ENCODE peak calls at places on chromosome 2, in four cellular contexts. Q is HepG2, N is lower lobe of right lung, I is PC-9. T is an unnamed sample. For H3K9me3, the result is how much of the 10 kb centered on the place peaks cover.

GRCh38 chr2:109459485-109459884 is 154.3 kb downstream of the SEPTIN10 start:
- DNase-seq in I (no peak), N (no peak), Q (no peak), T (no peak)

GRCh38 chr2:156445311-156446218 is 9.4 kb downstream of the GPD2 start:
- DNase-seq in Q (no peak), N (no peak), I (no peak), T (no peak)

GRCh38 chr2:6080837-6081541 is 388.8 kb downstream of the SOX11 start:
- DNase-seq in I (no peak), Q (no peak), N (no peak), T (peak)

GRCh38 chr2:234240917-234241316 is 190.4 kb downstream of the SPP2 start:
- DNase-seq in I (peak), N (no peak), Q (no peak), T (no peak)

GRCh38 chr2:197875736-197876135 is 71.3 kb downstream of the PLCL1 start:
- DNase-seq in I (no peak), N (no peak), Q (no peak), T (no peak)

GRCh38 chr2:12340164-12340563 is 376.6 kb upstream of the TRIB2 start:
- DNase-seq in N (no peak), Q (no peak), I (no peak), T (no peak)

GRCh38 chr2:151078889-151079288 is 182.8 kb downstream of the RBM43 start:
- DNase-seq in N (no peak), Q (no peak), I (no peak), T (no peak)

GRCh38 chr2:2270808-2271415 is 60.2 kb downstream of the MYT1L start:
- DNase-seq in N (no peak), I (no peak), Q (no peak), T (no peak)

GRCh38 chr2:95392320-95392719 is 10.2 kb upstream of the FAHD2A start:
- DNase-seq in N (no peak), I (no peak), Q (no peak), T (no peak)

GRCh38 chr2:169845016-169845415 is 17.8 kb downstream of the UBR3 start:
- DNase-seq in Q (no peak), N (no peak), I (no peak), T (no peak)

GRCh38 chr2:216285641-216286156 is 86.6 kb downstream of the MARCHF4 start:
- DNase-seq in Q (no peak), N (no peak), I (no peak), T (no peak)

GRCh38 chr2:23788100-23788499 is 138.8 kb downstream of the ATAD2B start:
- DNase-seq in I (no peak), N (no peak), Q (no peak), T (no peak)

GRCh38 chr2:67268806-67269205 is 128.3 kb upstream of the ETAA1 start:
- DNase-seq in Q (no peak), I (no peak), N (no peak), T (no peak)

GRCh38 chr2:239184968-239185903 is 215.6 kb downstream of the HDAC4 start:
- DNase-seq in N (no peak), Q (no peak), I (no peak), T (no peak)

GRCh38 chr2:120108049-120108448 is 95.2 kb downstream of the EPB41L5 start:
- DNase-seq in N (no peak), Q (no peak), I (peak), T (peak)

DNA sequence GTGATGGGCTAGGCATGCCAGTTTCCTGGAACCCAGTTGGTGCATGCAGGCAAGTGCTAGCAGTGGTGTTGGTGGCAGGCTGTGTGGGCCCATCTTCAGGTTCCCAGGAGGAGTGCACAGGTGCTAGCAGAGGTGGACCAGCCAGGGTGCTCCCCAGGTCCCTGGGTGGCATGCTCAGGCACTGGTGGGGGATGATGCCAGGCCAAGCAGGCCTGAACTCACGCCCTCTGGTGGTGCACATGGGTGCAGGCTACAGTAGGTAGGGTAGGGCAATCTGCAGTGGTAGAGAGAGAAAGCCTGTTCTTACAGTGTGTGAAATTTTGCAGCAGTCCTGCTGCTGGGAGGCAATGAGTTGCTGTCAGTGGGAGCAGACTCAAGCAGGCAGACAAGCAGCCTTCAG is 1651.8 kb downstream of the DPP10 start:
- DNase-seq in N (no peak), I (no peak), Q (no peak), T (no peak)
- TF ChIP-seq CTCF in N (no peak), I (no peak), Q (no peak), T (no peak)

GRCh38 chr2:223203971-223204370 is 152.0 kb downstream of the KCNE4 start:
- DNase-seq in Q (no peak), N (no peak), I (no peak), T (no peak)
- H3K9me3 ChIP-seq in Q (under half), N (under half), I (under half), T (under half)

GRCh38 chr2:9261231-9261883 is 54.7 kb downstream of the ASAP2 start:
- DNase-seq in I (no peak), Q (no peak), N (no peak), T (peak)

GRCh38 chr2:9260411-9261037 is 53.9 kb downstream of the ASAP2 start:
- DNase-seq in N (no peak), Q (no peak), I (no peak), T (no peak)

GRCh38 chr2:9258501-9258900 is 51.9 kb downstream of the ASAP2 start:
- DNase-seq in I (no peak), N (no peak), Q (no peak), T (no peak)

GRCh38 chr2:9256570-9257043 is 50.0 kb downstream of the ASAP2 start:
- DNase-seq in I (no peak), N (no peak), Q (no peak), T (no peak)

DNA sequence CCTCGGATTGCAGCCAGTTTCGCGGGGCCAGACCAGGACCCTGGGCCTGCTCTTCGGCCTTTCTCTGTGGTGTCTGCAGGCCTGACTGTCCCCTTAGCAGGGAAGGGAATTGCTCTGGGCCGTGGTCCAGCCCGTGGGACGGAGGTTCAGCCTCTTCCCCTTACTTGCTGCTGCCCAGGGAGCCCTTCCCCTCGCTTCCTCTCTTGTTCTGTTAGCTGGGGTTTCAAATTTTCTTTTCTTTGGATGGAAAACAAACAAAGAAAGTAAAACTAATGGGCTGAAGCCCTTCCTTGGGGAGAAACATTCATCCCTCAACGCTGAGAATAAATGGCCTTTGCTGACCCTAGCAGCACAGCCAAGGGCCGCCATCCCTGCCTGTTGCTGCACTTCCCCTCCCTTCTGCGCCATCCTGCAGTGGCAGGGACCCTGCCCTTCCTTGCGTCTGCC is 52.4 kb downstream of the ASAP2 start:
- DNase-seq in N (no peak), Q (no peak), I (no peak), T (peak)
- H3K4me3 ChIP-seq in N (no peak), Q (no peak), I (no peak), T (peak)

DNA sequence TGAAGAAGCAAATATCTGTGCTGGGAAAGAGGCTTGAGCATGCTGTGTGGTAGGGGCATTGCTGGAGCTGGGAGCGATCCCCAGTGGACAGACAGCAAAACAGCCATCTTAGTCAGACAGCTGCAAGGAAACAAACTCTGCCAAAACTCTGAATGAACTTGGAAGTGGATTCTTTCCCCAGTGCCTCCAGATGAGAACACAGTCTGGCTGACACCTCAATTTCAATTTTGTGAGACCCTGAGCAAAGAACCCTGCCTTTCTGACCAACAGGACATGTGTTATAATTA is 23.2 kb upstream of the FAP start:
- DNase-seq in Q (no peak), I (no peak), N (no peak), T (peak)
- TF ChIP-seq CTCF in Q (no peak), I (no peak), N (no peak), T (no peak)

DNA sequence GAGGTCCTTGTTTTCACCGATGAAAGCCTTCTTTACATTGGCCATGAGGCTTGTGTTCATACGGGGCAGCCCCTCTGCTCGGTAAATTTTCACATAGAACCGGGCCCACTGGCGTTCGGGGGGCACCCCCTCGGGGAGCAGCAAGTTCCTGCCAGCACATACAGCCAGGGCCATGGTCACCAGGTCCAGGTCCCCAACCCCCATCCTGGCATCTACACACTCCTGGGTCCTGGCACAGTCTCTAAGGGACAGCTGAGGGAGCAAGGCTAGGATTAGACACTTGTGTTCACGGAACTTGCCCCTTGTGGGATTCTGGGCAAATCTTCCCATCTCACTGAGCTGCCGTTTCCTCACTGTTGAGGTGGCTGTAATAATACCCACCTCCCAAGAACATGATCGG is 5.6 kb upstream of the OTOF start:
- DNase-seq in I (no peak), Q (no peak), N (peak), T (peak)
- H3K9me3 ChIP-seq in I (under half), Q (under half), N (under half), T (under half)

GRCh38 chr2:127770973-127771735 is 39.8 kb downstream of the WDR33 start:
- DNase-seq in N (no peak), I (peak), Q (peak), T (no peak)

GRCh38 chr2:127771756-127772155 is 39.2 kb downstream of the WDR33 start:
- DNase-seq in Q (no peak), I (peak), N (no peak), T (no peak)

GRCh38 chr2:127763776-127764175 is 47.2 kb downstream of the WDR33 start:
- DNase-seq in I (no peak), N (no peak), Q (peak), T (no peak)

GRCh38 chr2:127768775-127769479 is 42.0 kb downstream of the WDR33 start:
- DNase-seq in Q (no peak), N (no peak), I (peak), T (no peak)

GRCh38 chr2:127769587-127769986 is 41.4 kb downstream of the WDR33 start:
- DNase-seq in I (no peak), Q (no peak), N (no peak), T (no peak)
- H3K4me3 ChIP-seq in I (no peak), Q (no peak), N (no peak), T (no peak)